ENCODE peak calls at places on chromosomes 11 and 22, in seven cellular contexts. U is SK-N-SH, F is HCT116, W is HepG2, E is K562, V is GM12878, Q is H1. N is an unnamed sample.

GRCh38 chr11:34644669-34645406 is 23.9 kb downstream of the EHF start:
- DNase-seq in U (no peak), F (no peak), W (no peak), E (no peak), V (no peak), Q (no peak), N (no peak)

GRCh38 chr11:85089654-85090053 is 537.5 kb downstream of the DLG2 start:
- DNase-seq in U (no peak), F (no peak), W (no peak), E (no peak), V (no peak), Q (no peak), N (no peak)

GRCh38 chr11:17765381-17766359 is 31.1 kb downstream of the KCNC1 start:
- DNase-seq in U (peak), F (no peak), W (no peak), E (no peak), V (no peak), Q (no peak), N (no peak)

GRCh38 chr11:117424781-117425180 is 97.1 kb downstream of the CEP164 start:
- DNase-seq in U (no peak), F (no peak), W (no peak), E (no peak), V (no peak), Q (no peak), N (no peak)

GRCh38 chr11:69087811-69088210 is 39.1 kb downstream of the TPCN2 start:
- DNase-seq in U (no peak), F (no peak), W (no peak), E (no peak), V (no peak), Q (no peak), N (no peak)

GRCh38 chr11:93704237-93704636 is 37.1 kb downstream of the TAF1D start:
- DNase-seq in U (no peak), F (no peak), W (peak), E (peak), V (no peak), Q (no peak), N (no peak)

GRCh38 chr22:30205281-30206115 is 41.1 kb downstream of the LIF start:
- DNase-seq in U (peak), F (no peak), W (peak), E (no peak), V (no peak), Q (no peak), N (no peak)

GRCh38 chr22:37045958-37046357 is 5.6 kb upstream of the KCTD17 start:
- DNase-seq in U (peak), F (no peak), W (no peak), E (peak), V (no peak), Q (no peak), N (no peak)

GRCh38 chr11:86798988-86799387 is 1.4 kb upstream of the PRSS23 start:
- DNase-seq in U (no peak), F (no peak), W (no peak), E (no peak), V (no peak), Q (no peak), N (no peak)

GRCh38 chr11:126161146-126161458 is 50.3 kb downstream of the RPUSD4 start:
- DNase-seq in U (peak), F (no peak), W (no peak), E (no peak), V (no peak), Q (no peak), N (no peak)

GRCh38 chr11:126162286-126163030 is 49.0 kb downstream of the RPUSD4 start:
- DNase-seq in U (no peak), F (no peak), W (no peak), E (no peak), V (no peak), Q (no peak), N (no peak)

GRCh38 chr11:126163779-126164178 is 47.7 kb downstream of the RPUSD4 start:
- DNase-seq in U (no peak), F (no peak), W (no peak), E (no peak), V (no peak), Q (no peak), N (no peak)

GRCh38 chr11:126164781-126165180 is 46.7 kb downstream of the RPUSD4 start:
- DNase-seq in U (no peak), F (no peak), W (no peak), E (no peak), V (no peak), Q (no peak), N (no peak)

GRCh38 chr11:126163074-126163700 is 48.3 kb downstream of the RPUSD4 start:
- DNase-seq in U (no peak), F (no peak), W (peak), E (no peak), V (no peak), Q (no peak), N (no peak)
- TF ChIP-seq JUND in U (peak), F (no peak), W (no peak), E (no peak), V (no peak), Q (no peak), N (no peak)

DNA sequence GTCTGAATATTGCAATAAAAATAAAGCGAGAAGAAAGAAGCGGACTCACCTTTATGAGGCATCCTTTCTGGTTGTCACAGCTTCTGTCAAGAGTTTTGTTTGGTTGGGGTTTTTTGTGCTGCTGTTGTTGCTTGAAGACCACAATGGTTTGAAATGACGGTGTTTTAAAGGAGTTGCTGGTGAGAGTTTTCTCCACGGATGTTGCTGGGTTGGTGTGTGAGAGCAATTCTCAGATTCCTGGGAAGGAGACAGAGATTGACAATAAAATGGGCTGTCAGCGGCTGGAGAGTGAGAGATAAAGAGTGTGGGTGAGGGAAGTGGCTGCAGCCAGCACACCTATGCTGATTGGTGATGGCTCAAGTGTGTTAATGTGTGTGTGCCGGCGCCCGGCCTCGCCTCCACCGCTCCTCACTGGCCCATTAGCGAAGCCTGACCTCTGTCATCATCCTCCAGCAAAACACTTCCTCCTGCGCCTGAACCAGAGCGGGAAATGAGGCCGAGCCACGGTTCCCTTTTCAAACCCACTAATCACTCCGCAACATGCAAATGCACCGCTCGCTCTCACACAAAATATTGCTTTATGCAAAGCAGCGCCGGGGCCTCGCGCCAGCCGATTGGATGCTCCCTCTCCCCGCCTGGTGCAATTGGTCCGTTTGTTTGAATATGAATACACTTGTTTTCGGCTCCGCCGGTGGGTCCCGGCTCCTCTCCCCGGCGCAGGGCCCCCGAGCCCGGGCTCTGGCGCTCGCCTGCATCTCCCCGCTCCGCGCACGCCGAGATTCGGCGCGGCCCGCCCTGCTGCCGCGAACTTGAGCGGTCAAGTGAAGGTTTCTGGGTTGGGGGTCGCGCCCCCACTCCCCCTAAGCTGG is at the start of gene PAX6:
- DNase-seq in U (peak), F (peak), W (peak), E (peak), V (peak), Q (no peak), N (peak)
- TF ChIP-seq JUND in U (no peak), F (no peak), W (no peak), E (peak), V (no peak), Q (no peak), N (no peak)

GRCh38 chr11:128901655-128902514 is 10.7 kb downstream of the KCNJ5 start:
- DNase-seq in U (no peak), F (no peak), W (no peak), E (no peak), V (no peak), Q (no peak), N (no peak)
- TF ChIP-seq JUND in U (no peak), F (no peak), W (no peak), E (no peak), V (no peak), Q (no peak), N (no peak)

DNA sequence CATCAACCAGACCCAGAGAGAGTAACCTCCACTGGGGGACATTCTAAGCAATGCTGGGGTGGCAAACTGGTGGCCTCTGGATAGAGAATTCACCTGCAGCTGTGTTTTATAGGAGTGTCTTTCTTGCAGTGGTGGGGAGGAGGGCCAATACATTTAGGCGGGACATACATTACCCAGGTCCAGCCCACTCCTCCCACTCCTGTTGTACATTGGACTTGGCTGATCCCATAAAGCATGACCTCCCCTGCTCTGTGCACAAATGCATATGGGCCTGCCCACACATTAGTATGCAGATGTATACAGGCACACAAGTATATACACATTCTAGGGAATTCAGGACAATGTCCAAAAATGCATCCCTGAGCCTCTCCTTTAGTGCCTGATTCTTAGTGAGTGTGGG is 99.1 kb downstream of the RRAS2 start:
- DNase-seq in U (no peak), F (no peak), W (no peak), E (no peak), V (no peak), Q (no peak), N (no peak)
- TF ChIP-seq JUND in U (no peak), F (no peak), W (no peak), E (no peak), V (no peak), Q (no peak), N (no peak)

GRCh38 chr11:108697872-108698473 is 33.1 kb downstream of the DDX10 start:
- DNase-seq in U (peak), F (peak), W (peak), E (peak), V (peak), Q (no peak), N (peak)

GRCh38 chr11:108698844-108699642 is 34.2 kb downstream of the DDX10 start:
- DNase-seq in U (no peak), F (no peak), W (no peak), E (no peak), V (peak), Q (no peak), N (no peak)

GRCh38 chr11:108693852-108694251 is 29.0 kb downstream of the DDX10 start:
- DNase-seq in U (no peak), F (no peak), W (no peak), E (no peak), V (no peak), Q (no peak), N (no peak)
- TF ChIP-seq JUND in U (no peak), F (no peak), W (no peak), E (peak), V (no peak), Q (no peak), N (no peak)

DNA sequence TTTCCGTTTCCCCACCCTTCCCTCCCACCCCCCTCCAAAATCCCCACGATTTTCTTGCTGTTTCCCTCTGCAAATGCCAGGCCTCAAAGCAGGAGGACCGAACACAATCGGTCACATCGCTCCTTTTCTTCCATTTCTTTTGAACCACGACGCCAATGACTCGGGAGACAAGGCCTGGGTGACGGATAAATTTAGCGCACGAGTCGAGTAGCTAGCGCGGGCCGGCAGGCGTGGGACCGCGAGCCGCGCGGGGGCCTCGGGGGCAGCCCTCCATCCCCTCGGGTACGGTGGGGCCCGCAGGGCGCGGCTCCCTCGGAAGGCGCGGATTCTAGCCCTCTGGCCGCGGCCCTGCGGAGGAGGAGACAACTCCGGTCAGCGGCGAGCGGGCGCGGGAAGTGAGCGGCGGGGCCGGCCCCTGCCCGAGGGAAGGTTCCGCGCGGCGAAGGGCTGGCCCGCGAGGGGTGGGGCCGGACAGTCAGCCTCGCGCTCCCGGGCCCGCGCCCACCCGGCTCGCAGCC is 413 bp downstream of the JOSD1 start:
- DNase-seq in U (peak), F (no peak), W (peak), E (no peak), V (no peak), Q (no peak), N (no peak)
- TF ChIP-seq JUND in U (no peak), F (no peak), W (no peak), E (no peak), V (no peak), Q (no peak), N (no peak)

GRCh38 chr22:50027639-50028537 is 15.3 kb upstream of the IL17REL start:
- DNase-seq in U (peak), F (no peak), W (no peak), E (no peak), V (no peak), Q (no peak), N (peak)
- TF ChIP-seq JUND in U (no peak), F (no peak), W (no peak), E (no peak), V (no peak), Q (no peak), N (no peak)

DNA sequence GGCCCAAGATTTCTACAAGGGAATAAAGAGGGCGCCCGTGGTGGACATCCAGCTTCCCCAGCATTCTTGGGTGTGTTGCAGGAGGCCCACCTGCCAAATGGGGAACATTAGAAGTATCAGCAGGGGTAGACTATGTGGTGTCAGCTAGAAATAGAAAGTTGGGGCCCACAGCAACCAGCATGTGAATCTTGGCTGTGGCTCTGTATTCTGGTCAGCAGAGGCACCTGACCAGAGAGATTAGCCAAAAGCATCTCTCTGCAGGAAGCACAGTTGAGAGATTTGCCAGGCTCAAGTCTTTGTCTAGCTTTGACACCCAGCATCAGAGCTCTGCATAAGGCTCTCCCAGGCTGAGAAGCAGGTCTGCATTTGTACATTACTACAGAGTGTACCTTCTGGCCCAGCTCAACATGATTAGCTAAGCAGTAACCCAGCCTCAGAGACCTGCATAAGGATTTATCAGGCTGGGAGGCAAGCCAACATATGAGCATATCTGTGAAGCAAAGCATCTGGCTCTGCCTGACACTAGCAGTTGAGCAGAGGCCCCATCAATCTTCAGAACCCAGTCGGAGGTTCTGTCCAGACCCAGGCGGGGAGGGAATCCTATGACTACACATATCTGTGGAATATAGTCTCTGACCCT is 79.9 kb downstream of the MS4A13 start:
- DNase-seq in U (no peak), F (no peak), W (no peak), E (no peak), V (no peak), Q (no peak), N (no peak)
- TF ChIP-seq JUND in U (no peak), F (no peak), W (no peak), E (no peak), V (no peak), Q (no peak), N (no peak)

N was measured in T47D.